ENCODE peak calls at places on chromosomes 11 and 22, in eight cellular contexts. W is globus pallidus; E is effector memory CD8-positive, alpha-beta T cell; B is NCI-H748 treated with DMSO at 0.1 percent for 48 hours; D is IMR-90; I is naive thymus-derived CD8-positive, alpha-beta T cell; T is HuH-7.5; F is head of caudate nucleus. V is an unnamed sample.

GRCh38 chr11:78069465-78069864 is 5.8 kb downstream of the THRSP start:
- DNase-seq in T (no peak), D (no peak), F (no peak), E (no peak), W (no peak), I (no peak), B (no peak), V (no peak)

GRCh38 chr22:46030241-46030880 is 53.4 kb upstream of the WNT7B start:
- DNase-seq in F (no peak), E (no peak), I (no peak), T (no peak), W (no peak), D (no peak), B (no peak), V (no peak)

GRCh38 chr11:95248666-95249467 is 17.9 kb upstream of the SESN3 start:
- DNase-seq in I (no peak), D (no peak), W (no peak), T (no peak), B (no peak), E (no peak), F (no peak), V (no peak)

GRCh38 chr11:13449522-13449921 is 13.5 kb downstream of the BTBD10 start:
- DNase-seq in B (no peak), F (no peak), E (no peak), D (no peak), I (no peak), W (no peak), T (no peak), V (no peak)

GRCh38 chr11:103043826-103044688 is 47.9 kb downstream of the DCUN1D5 start:
- DNase-seq in I (no peak), T (no peak), F (no peak), B (no peak), W (no peak), E (no peak), D (no peak), V (no peak)

GRCh38 chr22:49943405-49943765 is 17.2 kb upstream of the PIM3 start:
- DNase-seq in B (no peak), E (no peak), W (no peak), I (no peak), T (no peak), F (no peak), D (no peak), V (no peak)

GRCh38 chr22:37472418-37473006 is 13.7 kb downstream of the MFNG start:
- DNase-seq in W (no peak), I (peak), E (peak), T (peak), D (peak), B (no peak), F (no peak), V (peak)

GRCh38 chr11:12581923-12582322 is 92.3 kb upstream of the TEAD1 start:
- DNase-seq in D (peak), T (no peak), I (no peak), W (no peak), E (no peak), F (no peak), B (no peak), V (no peak)

GRCh38 chr11:129855086-129855485 is 39.4 kb downstream of the TMEM45B start:
- DNase-seq in I (no peak), B (no peak), F (no peak), E (no peak), D (no peak), T (no peak), W (no peak), V (no peak)

GRCh38 chr11:93591247-93591898 is 48.2 kb upstream of the SMCO4 start:
- DNase-seq in I (no peak), W (no peak), E (no peak), B (no peak), F (no peak), T (no peak), D (peak), V (no peak)

GRCh38 chr11:134244593-134244992 is 8.6 kb downstream of the THYN1 start:
- DNase-seq in E (no peak), W (no peak), I (peak), F (no peak), D (peak), B (no peak), T (peak), V (no peak)

GRCh38 chr11:125946712-125947418 is 1.0 kb downstream of the VSIG10L2 start:
- DNase-seq in F (peak), W (no peak), D (no peak), I (no peak), E (no peak), B (no peak), T (no peak), V (no peak)

GRCh38 chr11:117205211-117205818 is 6.1 kb downstream of the TAGLN start:
- DNase-seq in T (no peak), E (no peak), I (no peak), W (no peak), B (no peak), F (no peak), D (no peak), V (no peak)

GRCh38 chr22:36746571-36746970 is 29.3 kb downstream of the IFT27 start:
- DNase-seq in B (no peak), T (no peak), D (no peak), F (no peak), I (no peak), E (no peak), W (no peak), V (no peak)

GRCh38 chr11:31500560-31500959 is 8.9 kb downstream of the IMMP1L start:
- DNase-seq in F (no peak), I (no peak), E (no peak), D (peak), B (no peak), T (no peak), W (no peak), V (no peak)

GRCh38 chr11:120929664-120930154 is 94.2 kb upstream of the TBCEL start:
- DNase-seq in I (no peak), E (no peak), F (peak), T (peak), W (peak), B (peak), D (peak), V (peak)

GRCh38 chr11:45266693-45267451 is 19.3 kb downstream of the SYT13 start:
- DNase-seq in E (no peak), F (no peak), D (no peak), T (no peak), I (no peak), B (no peak), W (no peak), V (peak)

GRCh38 chr11:124752471-124753100 is 531 bp upstream of the VSIG2 start:
- DNase-seq in T (no peak), B (no peak), E (no peak), W (no peak), F (no peak), I (no peak), D (no peak), V (no peak)